ENCODE peak calls at places on chromosomes 12 and 14, in six cellular contexts. V is nucleus accumbens, B is NCI-H1105, F is ureter, K is dorsolateral prefrontal cortex, G is BJ. N is an unnamed sample.

GRCh38 chr12:68140576-68140975 is 19.0 kb downstream of the IFNG start:
- DNase-seq in V (no peak), B (peak; percentile 8), F (no peak), K (no peak), G (no peak), N (no peak)

GRCh38 chr12:130992448-130992847 is 38.7 kb downstream of the ADGRD1 start:
- DNase-seq in V (no peak), B (no peak), F (no peak), K (no peak), G (no peak), N (no peak)

GRCh38 chr12:98440165-98440581 is 75.2 kb upstream of the TMPO start:
- DNase-seq in V (no peak), B (no peak), F (peak; percentile 62), K (peak; percentile 53), G (peak; percentile 91), N (peak; percentile 81)

GRCh38 chr12:119593578-119594398 is at the start of gene TMEM233:
- DNase-seq in V (no peak), B (no peak), F (no peak), K (no peak), G (no peak), N (no peak)

GRCh38 chr12:53160000-53160399 is 20.5 kb upstream of the ZNF740 start:
- DNase-seq in V (no peak), B (no peak), F (no peak), K (no peak), G (no peak), N (no peak)

GRCh38 chr12:124565071-124565491 is 2.3 kb downstream of the NCOR2 start:
- DNase-seq in V (no peak), B (no peak), F (no peak), K (peak; percentile 65), G (no peak), N (no peak)

GRCh38 chr12:69039881-69040280 is 106.9 kb upstream of the CPM start:
- DNase-seq in V (no peak), B (no peak), F (no peak), K (no peak), G (no peak), N (no peak)

GRCh38 chr12:113070117-113070906 is 13.8 kb downstream of the DTX1 start:
- DNase-seq in V (no peak), B (no peak), F (no peak), K (no peak), G (no peak), N (no peak)

GRCh38 chr14:20184181-20184580 is 6.5 kb upstream of the OR11G2 start:
- DNase-seq in V (no peak), B (no peak), F (no peak), K (no peak), G (no peak), N (no peak)

GRCh38 chr12:111597731-111598636 is 1.1 kb downstream of the ATXN2 start:
- DNase-seq in V (no peak), B (peak; percentile 34), F (peak; percentile 60), K (peak; percentile 42), G (no peak), N (peak; percentile 40)